ENCODE peak calls at places on chromosomes 13 and 19, in four cellular contexts. One of them, this sample, is unnamed.

GRCh38 chr19:36110487-36111199 is at the start of gene OVOL3:
- DNase-seq in EH: no peak
- DNase-seq in GM19239: no peak
- DNase-seq in endothelial cell of umbilical vein: no peak
- DNase-seq in this sample: no peak

GRCh38 chr19:42542791-42543190 is 14.5 kb upstream of the CEACAM1 start:
- DNase-seq in EH: no peak
- DNase-seq in endothelial cell of umbilical vein: no peak
- DNase-seq in GM19239: no peak
- DNase-seq in this sample: no peak

GRCh38 chr19:33159149-33159548 is 27.2 kb downstream of the WDR88 start:
- DNase-seq in EH: no peak
- DNase-seq in GM19239: no peak
- DNase-seq in endothelial cell of umbilical vein: no peak
- DNase-seq in this sample: no peak

GRCh38 chr13:95258619-95259194 is 42.5 kb downstream of the ABCC4 start:
- DNase-seq in GM19239: no peak
- DNase-seq in endothelial cell of umbilical vein: no peak
- DNase-seq in EH: no peak
- DNase-seq in this sample: no peak

GRCh38 chr13:77388944-77389616 is 62.2 kb upstream of the MYCBP2 start:
- DNase-seq in EH: no peak
- DNase-seq in GM19239: no peak
- DNase-seq in endothelial cell of umbilical vein: no peak
- DNase-seq in this sample: no peak

GRCh38 chr19:2543463-2544442 is 67.8 kb downstream of the GADD45B start:
- DNase-seq in GM19239: peak
- DNase-seq in endothelial cell of umbilical vein: peak
- DNase-seq in EH: peak
- DNase-seq in this sample: peak

GRCh38 chr19:48558018-48558684 is 6.2 kb downstream of the SULT2B1 start:
- DNase-seq in endothelial cell of umbilical vein: no peak
- DNase-seq in EH: peak
- DNase-seq in GM19239: no peak
- DNase-seq in this sample: no peak

GRCh38 chr13:67048793-67049150 is 181.4 kb downstream of the PCDH9 start:
- DNase-seq in endothelial cell of umbilical vein: no peak
- DNase-seq in EH: peak
- DNase-seq in GM19239: no peak
- DNase-seq in this sample: no peak

GRCh38 chr19:29873801-29874575 is 62.2 kb downstream of the CCNE1 start:
- DNase-seq in EH: no peak
- DNase-seq in GM19239: no peak
- DNase-seq in endothelial cell of umbilical vein: no peak
- DNase-seq in this sample: no peak

GRCh38 chr19:3440082-3440481 is 40.2 kb downstream of the SMIM24 start:
- DNase-seq in endothelial cell of umbilical vein: no peak
- DNase-seq in GM19239: no peak
- DNase-seq in EH: peak
- DNase-seq in this sample: peak

GRCh38 chr19:52689804-52690394 is 44.9 kb downstream of the ZNF611 start:
- DNase-seq in endothelial cell of umbilical vein: peak
- DNase-seq in GM19239: peak
- DNase-seq in EH: no peak
- DNase-seq in this sample: no peak

GRCh38 chr19:1259206-1259872 is 9.8 kb upstream of the CIRBP start:
- DNase-seq in EH: peak
- DNase-seq in GM19239: peak
- DNase-seq in endothelial cell of umbilical vein: peak
- DNase-seq in this sample: peak

GRCh38 chr13:27665761-27666160 is 44.1 kb downstream of the POLR1D start:
- DNase-seq in EH: no peak
- DNase-seq in GM19239: no peak
- DNase-seq in endothelial cell of umbilical vein: no peak
- DNase-seq in this sample: no peak

GRCh38 chr19:6017576-6017975 is 39.6 kb upstream of the RANBP3 start:
- DNase-seq in EH: no peak
- DNase-seq in endothelial cell of umbilical vein: no peak
- DNase-seq in GM19239: no peak
- DNase-seq in this sample: no peak

GRCh38 chr19:56084835-56085536 is 36.1 kb downstream of the ZNF787 start:
- DNase-seq in GM19239: no peak
- DNase-seq in endothelial cell of umbilical vein: no peak
- DNase-seq in EH: no peak
- DNase-seq in this sample: no peak

GRCh38 chr19:57708641-57709354 is at the start of gene ZNF154:
- DNase-seq in EH: no peak
- DNase-seq in GM19239: peak
- DNase-seq in endothelial cell of umbilical vein: peak
- DNase-seq in this sample: no peak

GRCh38 chr13:33307820-33308219 is 22.3 kb upstream of the STARD13 start:
- DNase-seq in EH: peak
- DNase-seq in GM19239: no peak
- DNase-seq in endothelial cell of umbilical vein: peak
- DNase-seq in this sample: no peak

GRCh38 chr19:7787602-7788177 is 24.6 kb downstream of the CLEC4M start:
- DNase-seq in GM19239: no peak
- DNase-seq in EH: no peak
- DNase-seq in endothelial cell of umbilical vein: peak
- DNase-seq in this sample: no peak

GRCh38 chr19:7916137-7916907 is 1.7 kb downstream of the TGFBR3L start:
- DNase-seq in GM19239: no peak
- DNase-seq in EH: peak
- DNase-seq in endothelial cell of umbilical vein: no peak
- DNase-seq in this sample: no peak

GRCh38 chr13:35716186-35716585 is 239.7 kb upstream of the MAB21L1 start:
- DNase-seq in endothelial cell of umbilical vein: no peak
- DNase-seq in EH: peak
- DNase-seq in GM19239: no peak
- DNase-seq in this sample: no peak

GRCh38 chr13:112762690-112763080 is 72.8 kb downstream of the ATP11A start:
- DNase-seq in EH: no peak
- DNase-seq in endothelial cell of umbilical vein: no peak
- DNase-seq in GM19239: no peak
- DNase-seq in this sample: no peak

GRCh38 chr13:89865331-89865833 is 1482.1 kb upstream of the MIR17HG start:
- DNase-seq in endothelial cell of umbilical vein: no peak
- DNase-seq in EH: no peak
- DNase-seq in GM19239: no peak
- DNase-seq in this sample: no peak

GRCh38 chr13:23436680-23437079 is 3.2 kb upstream of the SACS start:
- DNase-seq in EH: no peak
- DNase-seq in GM19239: no peak
- DNase-seq in endothelial cell of umbilical vein: no peak
- DNase-seq in this sample: no peak

GRCh38 chr13:107969551-107969950 is 245.8 kb downstream of the LIG4 start:
- DNase-seq in endothelial cell of umbilical vein: no peak
- DNase-seq in EH: no peak
- DNase-seq in GM19239: no peak
- DNase-seq in this sample: no peak

GRCh38 chr19:51158474-51159129 is 16.5 kb downstream of the SIGLEC7 start:
- DNase-seq in EH: peak
- DNase-seq in endothelial cell of umbilical vein: peak
- DNase-seq in GM19239: peak
- DNase-seq in this sample: peak

GRCh38 chr13:48976677-48977625 is 1.2 kb downstream of the FNDC3A start:
- DNase-seq in GM19239: no peak
- DNase-seq in endothelial cell of umbilical vein: peak
- DNase-seq in EH: peak
- DNase-seq in this sample: no peak

GRCh38 chr19:30340724-30341595 is 31.2 kb upstream of the ZNF536 start:
- DNase-seq in EH: no peak
- DNase-seq in endothelial cell of umbilical vein: no peak
- DNase-seq in GM19239: no peak
- DNase-seq in this sample: no peak

GRCh38 chr13:49086711-49087110 is 111.0 kb downstream of the FNDC3A start:
- DNase-seq in GM19239: no peak
- DNase-seq in EH: peak
- DNase-seq in endothelial cell of umbilical vein: peak
- DNase-seq in this sample: no peak

GRCh38 chr19:33472696-33473624 is 48.6 kb downstream of the PEPD start:
- DNase-seq in endothelial cell of umbilical vein: peak
- DNase-seq in GM19239: no peak
- DNase-seq in EH: peak
- DNase-seq in this sample: no peak

GRCh38 chr19:54415208-54415900 is at the start of gene TTYH1:
- DNase-seq in EH: no peak
- DNase-seq in GM19239: no peak
- DNase-seq in endothelial cell of umbilical vein: no peak
- DNase-seq in this sample: no peak

GRCh38 chr13:33639640-33640080 is 178.3 kb upstream of the RFC3 start:
- DNase-seq in GM19239: no peak
- DNase-seq in endothelial cell of umbilical vein: no peak
- DNase-seq in EH: no peak
- DNase-seq in this sample: no peak

GRCh38 chr13:50592412-50593145 is 250.9 kb downstream of the DLEU7 start:
- DNase-seq in endothelial cell of umbilical vein: peak
- DNase-seq in EH: peak
- DNase-seq in GM19239: no peak
- DNase-seq in this sample: no peak

GRCh38 chr19:39052243-39052746 is 19.9 kb upstream of the FBXO27 start:
- DNase-seq in endothelial cell of umbilical vein: peak
- DNase-seq in GM19239: peak
- DNase-seq in EH: peak
- DNase-seq in this sample: peak

GRCh38 chr19:43524922-43525835 is 1.8 kb downstream of the ETHE1 start:
- DNase-seq in GM19239: no peak
- DNase-seq in EH: peak
- DNase-seq in endothelial cell of umbilical vein: peak
- DNase-seq in this sample: peak

GRCh38 chr19:48618278-48618915 is 581 bp downstream of the RPL18 start:
- DNase-seq in endothelial cell of umbilical vein: no peak
- DNase-seq in EH: peak
- DNase-seq in GM19239: no peak
- DNase-seq in this sample: no peak

GRCh38 chr13:24627864-24628418 is 52.3 kb upstream of the ATP12A start:
- DNase-seq in GM19239: no peak
- DNase-seq in EH: no peak
- DNase-seq in endothelial cell of umbilical vein: no peak
- DNase-seq in this sample: no peak

GRCh38 chr13:109938255-109938936 is 152.0 kb upstream of the IRS2 start:
- DNase-seq in EH: peak
- DNase-seq in GM19239: no peak
- DNase-seq in endothelial cell of umbilical vein: no peak
- DNase-seq in this sample: no peak

GRCh38 chr13:113195360-113195759 is 13.1 kb downstream of the PCID2 start:
- DNase-seq in endothelial cell of umbilical vein: no peak
- DNase-seq in EH: no peak
- DNase-seq in GM19239: no peak
- DNase-seq in this sample: no peak

GRCh38 chr13:82165396-82166174 is 1716.7 kb downstream of the SLITRK1 start:
- DNase-seq in EH: no peak
- DNase-seq in GM19239: no peak
- DNase-seq in endothelial cell of umbilical vein: no peak
- DNase-seq in this sample: no peak

GRCh38 chr13:35881360-35881759 is 249.8 kb downstream of the DCLK1 start:
- DNase-seq in GM19239: no peak
- DNase-seq in endothelial cell of umbilical vein: no peak
- DNase-seq in EH: no peak
- DNase-seq in this sample: no peak

This sample was measured in AML-193.